ENCODE peak calls at places on chromosomes 13 and 19, in seven cellular contexts. One of them, this sample, is unnamed.

GRCh38 chr19:19657397-19657783 is 6.1 kb downstream of the ATP13A1 start:
- DNase-seq in tibial artery: no peak
- DNase-seq in breast epithelium: no peak
- DNase-seq in glutamatergic neuron: no peak
- DNase-seq in thyroid gland: no peak
- DNase-seq in fibroblast of lung: no peak
- DNase-seq in cardiac muscle cell: peak
- DNase-seq in this sample: no peak

GRCh38 chr19:1690570-1691307 is 38.3 kb upstream of the TCF3 start:
- DNase-seq in glutamatergic neuron: no peak
- DNase-seq in fibroblast of lung: no peak
- DNase-seq in thyroid gland: peak
- DNase-seq in tibial artery: no peak
- DNase-seq in breast epithelium: no peak
- DNase-seq in cardiac muscle cell: peak
- DNase-seq in this sample: no peak

GRCh38 chr19:16026756-16027155 is 49.5 kb upstream of the TPM4 start:
- DNase-seq in glutamatergic neuron: no peak
- DNase-seq in cardiac muscle cell: no peak
- DNase-seq in thyroid gland: no peak
- DNase-seq in tibial artery: no peak
- DNase-seq in fibroblast of lung: no peak
- DNase-seq in breast epithelium: no peak
- DNase-seq in this sample: no peak

GRCh38 chr19:40740747-40741146 is 9.5 kb downstream of the ACTMAP start:
- DNase-seq in glutamatergic neuron: no peak
- DNase-seq in thyroid gland: no peak
- DNase-seq in fibroblast of lung: peak
- DNase-seq in cardiac muscle cell: no peak
- DNase-seq in breast epithelium: no peak
- DNase-seq in tibial artery: peak
- DNase-seq in this sample: no peak

GRCh38 chr13:110118106-110118505 is 188.9 kb downstream of the COL4A1 start:
- DNase-seq in fibroblast of lung: no peak
- DNase-seq in breast epithelium: peak
- DNase-seq in cardiac muscle cell: no peak
- DNase-seq in thyroid gland: no peak
- DNase-seq in glutamatergic neuron: no peak
- DNase-seq in tibial artery: no peak
- DNase-seq in this sample: no peak

GRCh38 chr19:19321143-19321577 is 531 bp downstream of the MAU2 start:
- DNase-seq in glutamatergic neuron: no peak
- DNase-seq in tibial artery: no peak
- DNase-seq in breast epithelium: no peak
- DNase-seq in cardiac muscle cell: no peak
- DNase-seq in thyroid gland: no peak
- DNase-seq in fibroblast of lung: peak
- DNase-seq in this sample: no peak

GRCh38 chr19:33500991-33501390 is 20.6 kb downstream of the PEPD start:
- DNase-seq in cardiac muscle cell: no peak
- DNase-seq in breast epithelium: no peak
- DNase-seq in thyroid gland: no peak
- DNase-seq in fibroblast of lung: no peak
- DNase-seq in tibial artery: peak
- DNase-seq in glutamatergic neuron: no peak
- DNase-seq in this sample: peak

GRCh38 chr19:6233051-6233826 is 46.5 kb downstream of the MLLT1 start:
- DNase-seq in cardiac muscle cell: peak
- DNase-seq in thyroid gland: peak
- DNase-seq in tibial artery: no peak
- DNase-seq in glutamatergic neuron: no peak
- DNase-seq in breast epithelium: peak
- DNase-seq in fibroblast of lung: peak
- DNase-seq in this sample: peak

GRCh38 chr13:26872444-26873173 is 112.0 kb upstream of the GPR12 start:
- DNase-seq in tibial artery: no peak
- DNase-seq in fibroblast of lung: peak
- DNase-seq in breast epithelium: no peak
- DNase-seq in thyroid gland: peak
- DNase-seq in cardiac muscle cell: peak
- DNase-seq in glutamatergic neuron: peak
- DNase-seq in this sample: no peak

GRCh38 chr13:65856464-65856863 is 1373.7 kb downstream of the PCDH9 start:
- DNase-seq in breast epithelium: no peak
- DNase-seq in thyroid gland: no peak
- DNase-seq in tibial artery: no peak
- DNase-seq in cardiac muscle cell: peak
- DNase-seq in fibroblast of lung: peak
- DNase-seq in glutamatergic neuron: no peak
- DNase-seq in this sample: no peak

GRCh38 chr13:99380402-99380801 is 73.2 kb upstream of the GPR183 start:
- DNase-seq in cardiac muscle cell: no peak
- DNase-seq in tibial artery: no peak
- DNase-seq in thyroid gland: no peak
- DNase-seq in breast epithelium: no peak
- DNase-seq in glutamatergic neuron: no peak
- DNase-seq in fibroblast of lung: no peak
- DNase-seq in this sample: no peak

GRCh38 chr13:18212873-18213272 is 968.8 kb downstream of the TUBA3C start:
- DNase-seq in fibroblast of lung: peak
- DNase-seq in glutamatergic neuron: no peak
- DNase-seq in breast epithelium: no peak
- DNase-seq in tibial artery: no peak
- DNase-seq in cardiac muscle cell: peak
- DNase-seq in thyroid gland: peak
- DNase-seq in this sample: no peak

GRCh38 chr19:46017095-46017429 is 5.8 kb downstream of the PGLYRP1 start:
- DNase-seq in thyroid gland: no peak
- DNase-seq in fibroblast of lung: no peak
- DNase-seq in breast epithelium: no peak
- DNase-seq in tibial artery: no peak
- DNase-seq in cardiac muscle cell: no peak
- DNase-seq in glutamatergic neuron: no peak
- DNase-seq in this sample: no peak
- TF ChIP-seq CTCF in thyroid gland: peak
- TF ChIP-seq CTCF in fibroblast of lung: no peak
- TF ChIP-seq CTCF in breast epithelium: no peak
- TF ChIP-seq CTCF in tibial artery: peak
- TF ChIP-seq CTCF in cardiac muscle cell: no peak
- TF ChIP-seq CTCF in glutamatergic neuron: peak
- TF ChIP-seq CTCF in this sample: peak

DNA sequence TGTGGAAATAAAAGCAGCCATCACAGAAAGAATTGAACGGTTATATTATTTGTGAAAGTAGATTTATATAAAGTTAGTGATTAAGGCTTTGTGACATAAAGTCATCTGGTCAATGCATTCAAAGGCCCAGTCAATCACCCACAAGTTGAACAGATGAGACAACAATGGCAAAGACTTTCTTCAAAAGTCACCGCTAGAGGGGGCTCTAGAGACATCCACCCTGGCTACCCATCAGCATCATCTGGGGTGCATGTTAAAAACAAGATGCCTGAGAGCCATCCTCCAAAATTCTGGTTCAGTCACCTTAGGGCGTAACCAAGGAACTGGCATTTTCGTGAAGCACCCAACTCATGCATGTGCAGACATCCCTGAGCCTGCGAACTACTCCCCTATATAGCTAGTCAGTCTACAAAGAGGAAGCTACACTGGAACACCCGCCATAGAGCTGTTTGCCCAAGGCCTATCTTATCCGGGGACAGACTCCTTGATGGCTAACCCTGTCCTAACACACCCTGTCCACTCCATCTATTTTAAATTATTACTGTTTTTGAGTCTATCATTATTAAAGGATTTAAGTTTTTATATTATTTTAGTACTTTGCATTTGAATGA is 970.5 kb downstream of the UQCRFS1 start:
- DNase-seq in breast epithelium: no peak
- DNase-seq in glutamatergic neuron: no peak
- DNase-seq in tibial artery: no peak
- DNase-seq in fibroblast of lung: peak
- DNase-seq in cardiac muscle cell: peak
- DNase-seq in thyroid gland: peak
- DNase-seq in this sample: peak
- TF ChIP-seq CTCF in breast epithelium: no peak
- TF ChIP-seq CTCF in glutamatergic neuron: peak
- TF ChIP-seq CTCF in tibial artery: no peak
- TF ChIP-seq CTCF in fibroblast of lung: peak
- TF ChIP-seq CTCF in cardiac muscle cell: peak
- TF ChIP-seq CTCF in thyroid gland: no peak
- TF ChIP-seq CTCF in this sample: peak

GRCh38 chr13:52968074-52968700 is 60.4 kb upstream of the OLFM4 start:
- DNase-seq in cardiac muscle cell: peak
- DNase-seq in breast epithelium: peak
- DNase-seq in thyroid gland: peak
- DNase-seq in tibial artery: peak
- DNase-seq in glutamatergic neuron: peak
- DNase-seq in fibroblast of lung: peak
- DNase-seq in this sample: peak

GRCh38 chr13:52974711-52975110 is 53.9 kb upstream of the OLFM4 start:
- DNase-seq in thyroid gland: no peak
- DNase-seq in fibroblast of lung: no peak
- DNase-seq in glutamatergic neuron: no peak
- DNase-seq in breast epithelium: no peak
- DNase-seq in cardiac muscle cell: no peak
- DNase-seq in tibial artery: no peak
- DNase-seq in this sample: no peak

DNA sequence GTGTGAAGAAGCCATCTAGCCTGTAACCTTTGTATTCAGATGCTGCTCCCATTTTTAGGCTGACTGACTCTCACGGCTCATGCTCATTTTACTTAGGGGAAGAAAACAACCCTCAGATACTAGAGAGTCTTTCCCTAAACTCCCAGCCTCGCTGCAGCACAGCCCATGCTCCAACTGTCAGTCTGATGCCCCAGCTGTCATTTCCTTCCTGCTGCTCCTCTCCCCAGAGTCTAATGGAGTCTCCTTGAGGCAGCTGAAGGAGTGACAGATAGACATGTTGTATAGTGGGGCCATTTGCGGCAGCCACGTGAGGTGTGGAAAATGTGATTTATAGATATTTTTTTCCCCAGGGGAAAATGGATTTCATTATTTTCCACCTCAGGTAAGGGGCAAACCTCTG is 59.2 kb upstream of the OLFM4 start:
- DNase-seq in cardiac muscle cell: no peak
- DNase-seq in thyroid gland: no peak
- DNase-seq in breast epithelium: no peak
- DNase-seq in fibroblast of lung: no peak
- DNase-seq in glutamatergic neuron: peak
- DNase-seq in tibial artery: no peak
- DNase-seq in this sample: no peak
- TF ChIP-seq CTCF in cardiac muscle cell: no peak
- TF ChIP-seq CTCF in thyroid gland: no peak
- TF ChIP-seq CTCF in breast epithelium: no peak
- TF ChIP-seq CTCF in fibroblast of lung: no peak
- TF ChIP-seq CTCF in glutamatergic neuron: no peak
- TF ChIP-seq CTCF in tibial artery: no peak
- TF ChIP-seq CTCF in this sample: no peak

GRCh38 chr19:28239270-28239669 is 973.7 kb downstream of the UQCRFS1 start:
- DNase-seq in fibroblast of lung: no peak
- DNase-seq in glutamatergic neuron: peak
- DNase-seq in cardiac muscle cell: peak
- DNase-seq in tibial artery: no peak
- DNase-seq in thyroid gland: no peak
- DNase-seq in breast epithelium: no peak
- DNase-seq in this sample: no peak
- TF ChIP-seq CTCF in fibroblast of lung: no peak
- TF ChIP-seq CTCF in glutamatergic neuron: peak
- TF ChIP-seq CTCF in cardiac muscle cell: peak
- TF ChIP-seq CTCF in tibial artery: no peak
- TF ChIP-seq CTCF in thyroid gland: no peak
- TF ChIP-seq CTCF in breast epithelium: no peak
- TF ChIP-seq CTCF in this sample: no peak

GRCh38 chr13:34207872-34208271 is 389.9 kb downstream of the RFC3 start:
- DNase-seq in glutamatergic neuron: no peak
- DNase-seq in tibial artery: no peak
- DNase-seq in cardiac muscle cell: peak
- DNase-seq in breast epithelium: no peak
- DNase-seq in fibroblast of lung: peak
- DNase-seq in thyroid gland: no peak
- DNase-seq in this sample: no peak

GRCh38 chr13:34208326-34208725 is 390.4 kb downstream of the RFC3 start:
- DNase-seq in thyroid gland: no peak
- DNase-seq in glutamatergic neuron: no peak
- DNase-seq in tibial artery: no peak
- DNase-seq in fibroblast of lung: no peak
- DNase-seq in breast epithelium: no peak
- DNase-seq in cardiac muscle cell: peak
- DNase-seq in this sample: no peak

DNA sequence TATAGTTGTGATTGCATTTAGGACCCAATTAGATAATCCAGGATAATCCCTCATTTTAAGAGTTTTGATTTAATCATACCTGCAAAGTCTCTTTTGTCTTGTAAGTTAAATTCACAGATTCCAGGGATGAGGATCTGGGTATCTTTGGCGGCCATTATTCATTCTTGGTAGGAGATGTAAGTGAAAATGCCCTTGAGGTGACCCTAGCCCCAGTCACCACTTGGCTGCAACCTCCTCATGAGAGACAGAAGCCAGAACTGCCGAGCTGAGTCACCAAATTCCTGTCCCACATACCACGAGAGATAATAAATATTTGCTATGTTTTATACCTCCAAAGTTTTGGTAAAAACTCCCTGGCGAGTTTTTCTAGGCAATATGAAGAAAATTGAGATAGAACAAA is 389.4 kb downstream of the RFC3 start:
- DNase-seq in breast epithelium: no peak
- DNase-seq in thyroid gland: no peak
- DNase-seq in tibial artery: no peak
- DNase-seq in fibroblast of lung: peak
- DNase-seq in glutamatergic neuron: no peak
- DNase-seq in cardiac muscle cell: peak
- DNase-seq in this sample: peak
- TF ChIP-seq CTCF in breast epithelium: no peak
- TF ChIP-seq CTCF in thyroid gland: no peak
- TF ChIP-seq CTCF in tibial artery: no peak
- TF ChIP-seq CTCF in fibroblast of lung: no peak
- TF ChIP-seq CTCF in glutamatergic neuron: no peak
- TF ChIP-seq CTCF in cardiac muscle cell: no peak
- TF ChIP-seq CTCF in this sample: no peak

GRCh38 chr13:84980571-84980970 is 818.6 kb downstream of the SLITRK6 start:
- DNase-seq in glutamatergic neuron: no peak
- DNase-seq in thyroid gland: no peak
- DNase-seq in fibroblast of lung: no peak
- DNase-seq in breast epithelium: no peak
- DNase-seq in tibial artery: no peak
- DNase-seq in cardiac muscle cell: no peak
- DNase-seq in this sample: no peak

GRCh38 chr13:84983321-84983720 is 815.9 kb downstream of the SLITRK6 start:
- DNase-seq in breast epithelium: no peak
- DNase-seq in thyroid gland: no peak
- DNase-seq in tibial artery: no peak
- DNase-seq in cardiac muscle cell: no peak
- DNase-seq in glutamatergic neuron: no peak
- DNase-seq in fibroblast of lung: no peak
- DNase-seq in this sample: no peak

GRCh38 chr13:84985860-84986259 is 813.4 kb downstream of the SLITRK6 start:
- DNase-seq in cardiac muscle cell: no peak
- DNase-seq in fibroblast of lung: no peak
- DNase-seq in tibial artery: no peak
- DNase-seq in thyroid gland: no peak
- DNase-seq in breast epithelium: no peak
- DNase-seq in glutamatergic neuron: no peak
- DNase-seq in this sample: no peak
- TF ChIP-seq CTCF in cardiac muscle cell: no peak
- TF ChIP-seq CTCF in fibroblast of lung: no peak
- TF ChIP-seq CTCF in tibial artery: no peak
- TF ChIP-seq CTCF in thyroid gland: no peak
- TF ChIP-seq CTCF in breast epithelium: no peak
- TF ChIP-seq CTCF in glutamatergic neuron: no peak
- TF ChIP-seq CTCF in this sample: no peak